ENCODE peak calls at places on chromosomes 1 and 21, in seven cellular contexts. T is sigmoid colon, P is body of pancreas, K is AG04450, I is breast epithelium, D is neural progenitor cell, Q is adrenal gland. L is an unnamed sample. For H3K9me3, the result is how much of the 10 kb centered on the place peaks cover.

GRCh38 chr1:247487057-247487456 is 29.2 kb upstream of the OR2B11 start:
- DNase-seq in T (no peak), P (peak), K (peak), I (no peak), D (peak), Q (no peak), L (no peak)

GRCh38 chr1:168396940-168397680 is 116.4 kb downstream of the TBX19 start:
- DNase-seq in T (no peak), P (no peak), K (no peak), I (no peak), D (no peak), Q (no peak), L (no peak)

GRCh38 chr1:62286778-62287224 is 32.4 kb downstream of the KANK4 start:
- DNase-seq in T (no peak), P (peak), K (no peak), I (no peak), D (peak), Q (no peak), L (no peak)

GRCh38 chr1:6002714-6003501 is 10.7 kb upstream of the NPHP4 start:
- DNase-seq in T (peak), P (no peak), K (no peak), I (no peak), D (no peak), Q (peak), L (no peak)

GRCh38 chr1:182709225-182709764 is 24.9 kb upstream of the RGS8 start:
- DNase-seq in T (no peak), P (no peak), K (no peak), I (no peak), D (no peak), Q (no peak), L (no peak)

GRCh38 chr1:198560093-198560638 is 19.7 kb upstream of the ATP6V1G3 start:
- DNase-seq in T (no peak), P (no peak), K (no peak), I (no peak), D (no peak), Q (no peak), L (no peak)

GRCh38 chr1:119554188-119554587 is 47.2 kb downstream of the HSD3B1 start:
- DNase-seq in T (no peak), P (peak), K (peak), I (no peak), D (no peak), Q (peak), L (peak)

GRCh38 chr1:1914842-1915692 is at the start of gene CALML6:
- DNase-seq in T (no peak), P (no peak), K (no peak), I (no peak), D (no peak), Q (peak), L (no peak)

GRCh38 chr1:233461847-233462246 is 134.3 kb downstream of the MAP3K21 start:
- DNase-seq in T (no peak), P (no peak), K (no peak), I (no peak), D (no peak), Q (no peak), L (no peak)

GRCh38 chr1:27548858-27549719 is 54.9 kb downstream of the AHDC1 start:
- DNase-seq in T (no peak), P (no peak), K (no peak), I (no peak), D (no peak), Q (no peak), L (no peak)

GRCh38 chr21:39095681-39096080 is 87.6 kb downstream of the PSMG1 start:
- DNase-seq in T (no peak), P (no peak), K (no peak), I (no peak), D (no peak), Q (no peak), L (no peak)

GRCh38 chr21:39094847-39095525 is 88.3 kb downstream of the PSMG1 start:
- DNase-seq in T (no peak), P (no peak), K (peak), I (no peak), D (no peak), Q (no peak), L (no peak)

GRCh38 chr21:39097981-39098380 is 85.3 kb downstream of the PSMG1 start:
- DNase-seq in T (no peak), P (no peak), K (no peak), I (no peak), D (no peak), Q (no peak), L (no peak)

GRCh38 chr21:39097335-39097861 is 85.9 kb downstream of the PSMG1 start:
- DNase-seq in T (no peak), P (peak), K (no peak), I (no peak), D (no peak), Q (peak), L (no peak)

GRCh38 chr21:39096754-39097153 is 86.5 kb downstream of the PSMG1 start:
- DNase-seq in T (no peak), P (no peak), K (no peak), I (no peak), D (peak), Q (no peak), L (no peak)
- TF ChIP-seq CTCF in T (no peak), P (no peak), K (no peak), I (no peak), D (peak), Q (no peak), L (no peak)

DNA sequence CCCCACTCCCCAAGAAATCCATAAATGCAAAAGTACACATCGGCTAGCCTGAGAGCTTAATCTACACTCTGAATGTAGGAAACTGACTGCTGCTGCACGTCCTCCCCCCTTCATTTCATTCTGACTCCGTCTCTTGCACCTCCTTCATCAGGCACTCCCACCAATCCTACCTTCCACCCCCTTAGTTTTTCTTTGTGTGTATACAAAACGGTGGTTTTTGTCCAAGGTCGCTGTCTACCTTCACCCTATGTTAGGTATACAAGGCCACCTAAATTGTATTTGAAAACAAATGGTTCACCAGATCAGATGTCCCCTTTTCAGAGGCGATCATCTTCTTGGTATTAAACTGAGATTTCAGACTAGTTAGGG is 1.9 kb downstream of the WDR26 start:
- DNase-seq in T (no peak), P (no peak), K (no peak), I (no peak), D (peak), Q (no peak), L (no peak)
- H3K27ac ChIP-seq in T (peak), P (peak), K (no peak), I (peak), D (no peak), Q (peak), L (peak)

GRCh38 chr1:228297822-228298221 is 90.0 kb downstream of the OBSCN start:
- DNase-seq in T (no peak), P (no peak), K (no peak), I (no peak), D (no peak), Q (no peak), L (no peak)

GRCh38 chr1:228297242-228297641 is 89.4 kb downstream of the OBSCN start:
- DNase-seq in T (no peak), P (no peak), K (no peak), I (no peak), D (no peak), Q (no peak), L (no peak)

GRCh38 chr1:228299211-228299610 is 91.4 kb downstream of the OBSCN start:
- DNase-seq in T (no peak), P (no peak), K (no peak), I (no peak), D (no peak), Q (no peak), L (no peak)

GRCh38 chr1:228299901-228300300 is 92.1 kb downstream of the OBSCN start:
- DNase-seq in T (no peak), P (no peak), K (no peak), I (no peak), D (no peak), Q (no peak), L (no peak)

GRCh38 chr1:228298471-228298870 is 90.6 kb downstream of the OBSCN start:
- DNase-seq in T (no peak), P (no peak), K (no peak), I (no peak), D (no peak), Q (no peak), L (no peak)
- H3K9me3 ChIP-seq in T (under half), P (under half), K (under half), I (under half), D (under half), Q (under half), L (under half)

DNA sequence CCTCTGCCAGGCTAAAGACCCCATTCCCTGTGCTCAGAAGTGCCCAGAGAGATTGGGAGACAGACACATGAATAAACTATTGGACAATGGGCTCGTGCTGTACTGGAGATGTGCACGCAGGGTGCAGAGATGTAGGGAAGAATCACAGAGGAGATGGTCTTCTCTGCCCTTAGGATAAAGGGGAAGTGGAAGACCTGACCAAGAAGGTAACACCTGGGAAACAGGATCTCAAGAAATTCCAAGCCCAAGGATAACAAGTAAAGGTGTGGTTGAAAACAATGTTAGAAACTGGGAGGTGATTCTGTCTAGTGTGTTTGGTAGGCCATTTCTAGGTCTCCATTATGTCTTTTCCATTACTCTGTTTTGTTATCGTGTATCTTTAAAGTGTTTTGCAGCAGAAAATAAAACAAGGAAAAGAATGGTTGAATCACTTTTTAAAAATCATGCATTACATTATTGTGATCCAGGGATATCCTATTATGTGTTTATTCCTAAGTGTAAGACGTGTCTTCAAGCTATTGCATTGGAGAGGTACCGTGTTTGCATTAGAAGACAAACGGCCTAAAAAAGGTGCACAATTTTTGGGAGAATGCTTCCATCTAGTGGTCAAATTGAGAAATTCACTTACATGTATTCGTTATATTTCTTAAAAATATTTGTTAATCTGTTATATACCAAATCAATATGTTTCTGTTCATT is 40.8 kb upstream of the KCTD3 start:
- DNase-seq in T (no peak), P (no peak), K (peak), I (no peak), D (peak), Q (no peak), L (no peak)
- TF ChIP-seq CTCF in T (peak), P (peak), K (peak), I (peak), D (peak), Q (peak), L (peak)

GRCh38 chr1:29682171-29682917 is 446.0 kb downstream of the PTPRU start:
- DNase-seq in T (no peak), P (peak), K (no peak), I (no peak), D (peak), Q (no peak), L (no peak)
- H3K27ac ChIP-seq in T (no peak), P (no peak), K (no peak), I (no peak), D (no peak), Q (no peak), L (no peak)

GRCh38 chr1:18495635-18496034 is 14.9 kb downstream of the KLHDC7A start:
- DNase-seq in T (no peak), P (no peak), K (no peak), I (no peak), D (no peak), Q (no peak), L (no peak)
- H3K9me3 ChIP-seq in T (under half), P (under half), K (under half), I (under half), D (under half), Q (under half), L (under half)

GRCh38 chr1:97210302-97210701 is 488.7 kb downstream of the PTBP2 start:
- DNase-seq in T (no peak), P (no peak), K (no peak), I (no peak), D (no peak), Q (no peak), L (no peak)
- TF ChIP-seq CTCF in T (no peak), P (no peak), K (no peak), I (no peak), D (no peak), Q (no peak), L (no peak)

GRCh38 chr1:234724517-234725176 is 114.7 kb upstream of the IRF2BP2 start:
- DNase-seq in T (peak), P (peak), K (no peak), I (peak), D (peak), Q (peak), L (peak)

GRCh38 chr1:234725177-234726132 is 115.5 kb upstream of the IRF2BP2 start:
- DNase-seq in T (peak), P (peak), K (no peak), I (peak), D (no peak), Q (peak), L (peak)

GRCh38 chr1:234727018-234727757 is 117.2 kb upstream of the IRF2BP2 start:
- DNase-seq in T (peak), P (no peak), K (no peak), I (no peak), D (peak), Q (no peak), L (no peak)

GRCh38 chr1:234728740-234729139 is 118.8 kb upstream of the IRF2BP2 start:
- DNase-seq in T (peak), P (no peak), K (no peak), I (no peak), D (no peak), Q (no peak), L (no peak)

DNA sequence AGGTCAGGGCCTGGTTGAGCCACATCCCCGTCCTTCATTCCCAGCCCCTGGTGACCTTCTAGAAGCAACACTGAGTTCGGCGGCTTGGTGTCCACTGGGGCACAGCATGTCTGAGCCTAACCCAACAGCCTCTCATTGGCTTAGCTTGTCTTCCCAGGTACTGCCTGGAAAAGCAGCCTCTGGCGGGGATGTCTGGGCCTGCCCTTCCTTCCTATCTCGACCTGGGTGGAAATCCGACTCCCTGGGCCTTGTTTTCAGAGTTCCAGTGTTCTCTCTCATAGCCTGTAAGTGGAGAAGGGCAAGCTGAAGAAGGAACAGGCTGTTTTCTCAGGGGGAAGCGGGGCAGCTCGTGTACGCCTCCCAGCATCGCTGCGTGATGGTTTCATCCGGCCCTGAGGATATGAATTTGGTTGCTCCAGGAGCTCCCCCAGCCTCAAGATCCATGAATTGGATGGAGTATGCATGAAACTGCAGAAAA is 116.4 kb upstream of the IRF2BP2 start:
- DNase-seq in T (peak), P (no peak), K (no peak), I (no peak), D (peak), Q (no peak), L (no peak)
- H3K27ac ChIP-seq in T (peak), P (peak), K (peak), I (peak), D (no peak), Q (no peak), L (peak)

GRCh38 chr1:214440219-214440965 is 111.0 kb downstream of the PTPN14 start:
- DNase-seq in T (no peak), P (no peak), K (no peak), I (no peak), D (no peak), Q (no peak), L (no peak)

GRCh38 chr1:214438059-214438458 is 113.3 kb downstream of the PTPN14 start:
- DNase-seq in T (no peak), P (no peak), K (no peak), I (no peak), D (no peak), Q (peak), L (no peak)

GRCh38 chr1:214441119-214441518 is 110.3 kb downstream of the PTPN14 start:
- DNase-seq in T (no peak), P (no peak), K (no peak), I (no peak), D (no peak), Q (no peak), L (no peak)

GRCh38 chr1:214438530-214438929 is 112.9 kb downstream of the PTPN14 start:
- DNase-seq in T (no peak), P (no peak), K (no peak), I (no peak), D (no peak), Q (no peak), L (no peak)

GRCh38 chr1:214439352-214440119 is 111.9 kb downstream of the PTPN14 start:
- DNase-seq in T (no peak), P (peak), K (peak), I (no peak), D (no peak), Q (peak), L (peak)
- H3K9me3 ChIP-seq in T (under half), P (under half), K (under half), I (under half), D (under half), Q (under half), L (under half)

DNA sequence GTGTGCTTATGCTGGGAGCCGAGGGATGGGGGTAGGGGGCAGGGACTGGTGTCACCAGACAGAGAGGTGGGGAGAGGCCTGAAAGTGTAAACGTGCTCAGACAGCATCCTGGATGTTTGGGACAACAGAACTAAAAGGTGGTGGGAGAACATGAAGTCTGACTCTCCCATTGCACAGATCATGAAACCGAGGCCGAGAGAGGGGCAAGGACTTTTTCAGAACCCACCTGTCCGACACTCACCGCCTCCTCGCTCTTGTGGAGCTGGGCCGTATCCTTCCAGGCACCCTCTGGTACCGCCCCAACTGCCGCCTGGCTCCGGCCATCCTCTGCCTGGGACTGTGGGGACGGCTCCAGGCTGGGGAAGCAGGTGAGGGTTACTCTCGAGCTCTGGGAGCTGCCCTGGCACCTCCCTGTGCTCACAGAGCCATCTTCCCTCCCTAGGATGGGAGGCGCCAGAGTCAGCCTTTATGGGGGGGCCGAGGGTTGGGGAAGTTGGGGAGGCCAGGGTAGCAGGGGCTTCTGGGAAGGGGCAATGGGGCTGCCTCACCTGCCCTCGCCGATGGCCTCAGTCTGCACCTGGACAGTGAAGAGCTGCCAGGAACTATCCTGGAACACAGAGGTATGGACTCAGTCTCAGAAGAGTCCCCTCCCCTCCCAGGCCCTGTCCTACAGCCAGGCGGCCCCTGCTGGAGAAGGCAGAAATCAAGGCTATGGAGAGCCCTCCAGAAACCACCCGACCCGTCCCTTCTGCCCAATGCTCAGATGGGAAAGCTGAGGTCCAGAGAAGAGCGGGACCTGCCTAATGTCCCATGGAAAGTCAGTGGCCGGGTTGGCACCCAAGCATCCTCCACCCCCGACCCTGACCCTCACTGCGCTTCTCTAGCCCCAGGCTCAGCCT is 7.0 kb downstream of the ATP13A2 start:
- DNase-seq in T (no peak), P (no peak), K (no peak), I (no peak), D (no peak), Q (no peak), L (no peak)
- TF ChIP-seq CTCF in T (no peak), P (no peak), K (peak), I (no peak), D (no peak), Q (no peak), L (no peak)